ENCODE peak calls at places on chromosomes 5 and 9, in four cellular contexts. A is H1, J is PC-3, G is mammary epithelial cell. I is an unnamed sample.

GRCh38 chr5:160269017-160269416 is 39.7 kb downstream of the FABP6 start:
- DNase-seq in A (no peak), J (no peak), G (peak; percentile 56), I (peak; percentile 52)

GRCh38 chr9:70145981-70146380 is 102.3 kb downstream of the MAMDC2 start:
- DNase-seq in A (no peak), J (no peak), G (no peak), I (no peak)

GRCh38 chr5:110092955-110093785 is 403.4 kb downstream of the MAN2A1 start:
- DNase-seq in A (no peak), J (no peak), G (no peak), I (no peak)

GRCh38 chr9:109779711-109780452 is at the start of gene PALM2AKAP2:
- DNase-seq in A (peak; percentile 82), J (peak; percentile 58), G (peak; percentile 73), I (peak; percentile 76)

GRCh38 chr9:112283854-112284253 is 49.6 kb downstream of the PTBP3 start:
- DNase-seq in A (no peak), J (no peak), G (no peak), I (no peak)

GRCh38 chr9:68501159-68501506 is 39.5 kb downstream of the TMEM252 start:
- DNase-seq in A (no peak), J (no peak), G (no peak), I (no peak)

GRCh38 chr5:15897609-15898008 is 282.0 kb downstream of the MARCHF11 start:
- DNase-seq in A (no peak), J (no peak), G (no peak), I (no peak)

GRCh38 chr5:107542831-107543231 is 127.9 kb downstream of the EFNA5 start:
- DNase-seq in A (no peak), J (peak; percentile 68), G (peak; percentile 71), I (peak; percentile 67)

GRCh38 chr9:137267933-137268355 is 9.6 kb upstream of the TOR4A start:
- DNase-seq in A (no peak), J (no peak), G (no peak), I (no peak)

GRCh38 chr5:98938459-98938858 is 9.7 kb upstream of the CHD1 start:
- DNase-seq in A (no peak), J (peak; percentile 68), G (peak; percentile 25), I (no peak)

GRCh38 chr9:105188746-105189145 is 55.7 kb upstream of the SLC44A1 start:
- DNase-seq in A (no peak), J (peak; percentile 12), G (no peak), I (no peak)

GRCh38 chr9:86485359-86485758 is 131.1 kb upstream of the TUT7 start:
- DNase-seq in A (no peak), J (no peak), G (no peak), I (no peak)

GRCh38 chr5:56309262-56309826 is 76.2 kb upstream of the ANKRD55 start:
- DNase-seq in A (no peak), J (no peak), G (no peak), I (no peak)

GRCh38 chr9:92185681-92186080 is 70.5 kb upstream of the SPTLC1 start:
- DNase-seq in A (no peak), J (no peak), G (no peak), I (no peak)

GRCh38 chr5:61020415-61020814 is 75.4 kb downstream of the NDUFAF2 start:
- DNase-seq in A (no peak), J (no peak), G (no peak), I (no peak)

GRCh38 chr5:55982957-55983381 is 11.8 kb downstream of the IL6ST start:
- DNase-seq in A (no peak), J (peak; percentile 11), G (no peak), I (no peak)

GRCh38 chr5:83255268-83255667 is 177.9 kb downstream of the XRCC4 start:
- DNase-seq in A (no peak), J (peak; percentile 58), G (peak; percentile 40), I (no peak)

GRCh38 chr9:79572891-79573696 is 1.3 kb downstream of the TLE4 start:
- DNase-seq in A (peak; percentile 66), J (no peak), G (peak; percentile 43), I (no peak)

GRCh38 chr9:5698810-5699556 is 70.1 kb downstream of the RIC1 start:
- DNase-seq in A (no peak), J (peak; percentile 30), G (no peak), I (no peak)

GRCh38 chr5:116404792-116405191 is 169.8 kb downstream of the SEMA6A start:
- DNase-seq in A (no peak), J (no peak), G (no peak), I (no peak)

GRCh38 chr9:25121811-25122210 is 556.4 kb downstream of the TUSC1 start:
- DNase-seq in A (no peak), J (no peak), G (no peak), I (no peak)

GRCh38 chr9:126777733-126778132 is 27.1 kb upstream of the ZBTB43 start:
- DNase-seq in A (peak; percentile 67), J (peak; percentile 31), G (peak; percentile 21), I (no peak)

GRCh38 chr5:155530046-155530445 is 516.5 kb downstream of the KIF4B start:
- DNase-seq in A (no peak), J (no peak), G (peak; percentile 84), I (no peak)

GRCh38 chr5:8993031-8993430 is 552.8 kb downstream of the SEMA5A start:
- DNase-seq in A (no peak), J (peak; percentile 65), G (peak; percentile 19), I (no peak)

GRCh38 chr9:18346761-18347160 is 127.2 kb upstream of the ADAMTSL1 start:
- DNase-seq in A (no peak), J (no peak), G (no peak), I (no peak)

GRCh38 chr9:15423328-15423985 is 781 bp downstream of the SNAPC3 start:
- DNase-seq in A (no peak), J (peak; percentile 27), G (peak; percentile 38), I (no peak)

GRCh38 chr5:93433422-93433821 is 147.6 kb downstream of the NR2F1-AS1 start:
- DNase-seq in A (no peak), J (no peak), G (peak; percentile 85), I (no peak)

GRCh38 chr9:113372059-113372458 is 4.7 kb downstream of the HDHD3 start:
- DNase-seq in A (no peak), J (no peak), G (no peak), I (no peak)

GRCh38 chr5:169344629-169345028 is 43.7 kb upstream of the SLIT3 start:
- DNase-seq in A (no peak), J (no peak), G (no peak), I (no peak)

DNA sequence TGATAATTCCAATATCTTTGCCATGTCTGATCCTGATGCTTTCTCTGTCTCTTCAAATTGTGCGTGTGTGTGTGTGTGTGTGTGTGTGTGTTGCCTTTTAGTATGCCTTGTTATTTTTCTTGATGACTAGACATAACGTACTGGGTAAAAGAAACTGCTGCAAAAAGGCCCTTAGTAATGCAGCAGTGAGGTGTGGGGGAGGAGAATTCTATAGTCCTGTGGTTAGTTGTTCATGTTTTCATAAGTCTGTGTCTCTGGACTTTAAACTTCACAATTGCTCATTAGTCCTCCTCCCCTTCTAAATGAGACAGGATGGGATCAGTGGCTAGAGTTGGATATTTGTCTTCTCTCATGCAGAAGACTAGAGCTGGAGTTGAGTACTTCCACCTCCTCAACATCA is 346.2 kb upstream of the IRX1 start:
- DNase-seq in A (no peak), J (no peak), G (peak; percentile 1), I (no peak)
- H3K79me2 ChIP-seq in A (no peaks in the 10 kb centered on the region), J (no peaks in the 10 kb centered on the region), G (no peaks in the 10 kb centered on the region), I (no peaks in the 10 kb centered on the region)

GRCh38 chr5:173245319-173246134 is 10.5 kb upstream of the NKX2-5 start:
- DNase-seq in A (no peak), J (no peak), G (no peak), I (no peak)

GRCh38 chr5:173242675-173243085 is 7.7 kb upstream of the NKX2-5 start:
- DNase-seq in A (peak; percentile 72), J (no peak), G (no peak), I (no peak)

GRCh38 chr5:173242079-173242478 is 7.1 kb upstream of the NKX2-5 start:
- DNase-seq in A (no peak), J (no peak), G (no peak), I (no peak)

GRCh38 chr5:173243215-173243614 is 8.2 kb upstream of the NKX2-5 start:
- DNase-seq in A (no peak), J (no peak), G (no peak), I (no peak)

DNA sequence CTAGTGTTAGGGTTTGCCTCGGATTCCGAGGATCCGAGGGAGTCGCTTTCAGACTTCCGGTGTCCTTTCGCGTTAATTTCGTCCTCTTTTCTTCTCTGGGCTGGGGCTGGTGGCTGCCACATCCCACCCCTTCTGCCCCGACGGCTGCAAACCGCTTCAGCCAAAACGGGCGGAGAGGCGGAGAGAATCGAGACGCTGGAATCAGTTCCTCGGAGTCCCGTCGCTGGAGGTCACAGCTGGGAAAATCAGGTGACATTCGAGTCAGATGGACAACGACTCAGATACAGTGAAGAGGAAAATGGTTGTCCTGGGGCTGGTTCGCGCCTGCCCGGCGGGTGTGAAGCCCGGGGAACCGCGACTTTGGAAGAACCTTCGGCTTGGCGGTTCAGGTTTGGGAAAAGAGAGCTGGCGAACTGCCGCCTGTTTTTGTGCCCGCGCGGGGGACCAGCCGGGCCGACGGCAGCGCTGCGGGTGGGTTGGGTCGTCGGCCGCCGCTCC is 8.9 kb upstream of the NKX2-5 start:
- DNase-seq in A (no peak), J (no peak), G (no peak), I (no peak)
- H3K4me3 ChIP-seq in A (peak overlapping the region; percentile 1), J (no peak overlapping the region), G (no peak overlapping the region), I (no peak overlapping the region)

GRCh38 chr5:900781-901180 is 8.1 kb downstream of the TRIP13 start:
- DNase-seq in A (no peak), J (no peak), G (no peak), I (no peak)
- H3K79me2 ChIP-seq in A (peaks cover 9% of the 10 kb centered on the region), J (peaks cover 16% of the 10 kb centered on the region), G (peaks cover 11% of the 10 kb centered on the region), I (peaks cover 10% of the 10 kb centered on the region)

GRCh38 chr9:20043461-20043860 is 254.6 kb upstream of the SLC24A2 start:
- DNase-seq in A (no peak), J (no peak), G (no peak), I (no peak)
- H3K4me3 ChIP-seq in A (no peak overlapping the region), J (no peak overlapping the region), G (no peak overlapping the region), I (no peak overlapping the region)

DNA sequence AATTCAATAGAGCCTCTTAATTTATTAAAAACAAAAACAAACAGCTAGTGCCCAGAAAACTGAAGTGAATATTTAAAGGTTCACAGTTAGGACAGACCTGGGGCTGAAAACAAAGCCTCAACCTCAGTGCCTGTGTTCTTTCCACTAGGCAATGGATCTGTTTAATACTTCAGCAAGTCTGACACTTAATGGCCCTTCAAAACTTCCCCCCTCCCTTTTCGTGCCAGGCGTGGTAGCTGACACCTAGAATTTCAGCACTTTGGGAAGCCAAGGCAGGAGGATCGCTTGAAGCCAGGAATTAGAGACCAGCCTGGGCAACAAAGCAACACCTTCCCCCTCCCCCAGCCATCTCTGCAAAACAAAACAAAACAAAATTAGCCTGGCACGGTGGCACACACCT is 54.5 kb upstream of the IFNK start:
- DNase-seq in A (no peak), J (no peak), G (no peak), I (no peak)
- H3K79me2 ChIP-seq in A (peaks cover 3% of the 10 kb centered on the region), J (no peaks in the 10 kb centered on the region), G (peaks cover 42% of the 10 kb centered on the region), I (no peaks in the 10 kb centered on the region)